ENCODE peak calls at places on chromosomes 12 and 14, in four cellular contexts. One of them, this sample, is unnamed.

GRCh38 chr14:68210729-68211299 is 391.2 kb downstream of the RAD51B start:
- DNase-seq in neural crest cell: no peak
- DNase-seq in KG1: peak
- DNase-seq in activated naive CD4-positive, alpha-beta T cell: no peak
- DNase-seq in this sample: peak

GRCh38 chr14:97446087-97446486 is 648.9 kb downstream of the VRK1 start:
- DNase-seq in neural crest cell: no peak
- DNase-seq in KG1: no peak
- DNase-seq in activated naive CD4-positive, alpha-beta T cell: no peak
- DNase-seq in this sample: no peak

GRCh38 chr14:105007593-105008264 is 13.2 kb downstream of the CDCA4 start:
- DNase-seq in neural crest cell: no peak
- DNase-seq in KG1: no peak
- DNase-seq in activated naive CD4-positive, alpha-beta T cell: no peak
- DNase-seq in this sample: no peak

GRCh38 chr12:115035536-115036107 is 351.6 kb upstream of the TBX3 start:
- DNase-seq in neural crest cell: peak
- DNase-seq in KG1: no peak
- DNase-seq in activated naive CD4-positive, alpha-beta T cell: no peak
- DNase-seq in this sample: no peak

GRCh38 chr12:78143717-78144116 is 313.0 kb downstream of the NAV3 start:
- DNase-seq in neural crest cell: no peak
- DNase-seq in KG1: no peak
- DNase-seq in activated naive CD4-positive, alpha-beta T cell: no peak
- DNase-seq in this sample: no peak

GRCh38 chr12:11719678-11720099 is 70.2 kb downstream of the ETV6 start:
- DNase-seq in neural crest cell: no peak
- DNase-seq in KG1: no peak
- DNase-seq in activated naive CD4-positive, alpha-beta T cell: no peak
- DNase-seq in this sample: peak

GRCh38 chr12:48280572-48280971 is 70.1 kb downstream of the ZNF641 start:
- DNase-seq in neural crest cell: no peak
- DNase-seq in KG1: no peak
- DNase-seq in activated naive CD4-positive, alpha-beta T cell: no peak
- DNase-seq in this sample: no peak

GRCh38 chr14:36726128-36726527 is 64.5 kb downstream of the PAX9 start:
- DNase-seq in neural crest cell: no peak
- DNase-seq in KG1: no peak
- DNase-seq in activated naive CD4-positive, alpha-beta T cell: no peak
- DNase-seq in this sample: no peak

GRCh38 chr12:48991247-48992050 is 7.7 kb downstream of the DDN start:
- DNase-seq in neural crest cell: no peak
- DNase-seq in KG1: no peak
- DNase-seq in activated naive CD4-positive, alpha-beta T cell: no peak
- DNase-seq in this sample: no peak

GRCh38 chr12:5204271-5204670 is 160.6 kb downstream of the KCNA5 start:
- DNase-seq in neural crest cell: no peak
- DNase-seq in KG1: no peak
- DNase-seq in activated naive CD4-positive, alpha-beta T cell: no peak
- DNase-seq in this sample: no peak

GRCh38 chr14:95125156-95125555 is 32.2 kb downstream of the DICER1 start:
- DNase-seq in neural crest cell: no peak
- DNase-seq in KG1: no peak
- DNase-seq in activated naive CD4-positive, alpha-beta T cell: no peak
- DNase-seq in this sample: no peak

GRCh38 chr14:60721331-60722162 is 2.6 kb downstream of the SIX4 start:
- DNase-seq in neural crest cell: peak
- DNase-seq in KG1: no peak
- DNase-seq in activated naive CD4-positive, alpha-beta T cell: no peak
- DNase-seq in this sample: peak

GRCh38 chr14:57066463-57066862 is 202.2 kb downstream of the EXOC5 start:
- DNase-seq in neural crest cell: no peak
- DNase-seq in KG1: no peak
- DNase-seq in activated naive CD4-positive, alpha-beta T cell: no peak
- DNase-seq in this sample: no peak